ENCODE peak calls at places on chromosomes 12 and 14, in seven cellular contexts. N, L, F, Z, K, U and D are unnamed samples.

GRCh38 chr12:124153396-124153795 is 141.5 kb upstream of the RFLNA start:
- DNase-seq in N (no peak), L (no peak), F (no peak), Z (no peak), K (no peak), U (no peak), D (no peak)

GRCh38 chr14:33676135-33676566 is 274.7 kb downstream of the EGLN3 start:
- DNase-seq in N (no peak), L (peak), F (peak), Z (peak), K (no peak), U (peak), D (peak)

GRCh38 chr12:131007794-131008460 is 54.2 kb downstream of the ADGRD1 start:
- DNase-seq in N (no peak), L (no peak), F (no peak), Z (no peak), K (no peak), U (no peak), D (no peak)

GRCh38 chr14:90602088-90602687 is 205.4 kb downstream of the CALM1 start:
- DNase-seq in N (no peak), L (no peak), F (no peak), Z (no peak), K (no peak), U (no peak), D (no peak)

GRCh38 chr14:77869350-77869749 is 69.4 kb downstream of the ADCK1 start:
- DNase-seq in N (no peak), L (no peak), F (no peak), Z (no peak), K (no peak), U (no peak), D (no peak)

GRCh38 chr12:52215587-52216031 is 17.4 kb upstream of the KRT7 start:
- DNase-seq in N (no peak), L (no peak), F (peak), Z (peak), K (no peak), U (no peak), D (no peak)

GRCh38 chr12:91985002-91985767 is 160.5 kb downstream of the BTG1 start:
- DNase-seq in N (no peak), L (no peak), F (no peak), Z (peak), K (no peak), U (no peak), D (no peak)

GRCh38 chr12:96427269-96427729 is 27.1 kb upstream of the CDK17 start:
- DNase-seq in N (no peak), L (no peak), F (peak), Z (peak), K (no peak), U (peak), D (no peak)

GRCh38 chr14:96053600-96054381 is 14.6 kb downstream of the C14orf132 start:
- DNase-seq in N (no peak), L (no peak), F (no peak), Z (peak), K (no peak), U (no peak), D (no peak)

GRCh38 chr12:120369476-120370342 is 745 bp upstream of the MSI1 start:
- DNase-seq in N (no peak), L (no peak), F (no peak), Z (no peak), K (no peak), U (no peak), D (no peak)

GRCh38 chr14:62015248-62015647 is 253.0 kb downstream of the SNAPC1 start:
- DNase-seq in N (no peak), L (no peak), F (no peak), Z (no peak), K (no peak), U (no peak), D (no peak)

GRCh38 chr14:60653388-60653690 is 4.1 kb upstream of the SIX1 start:
- DNase-seq in N (no peak), L (no peak), F (no peak), Z (no peak), K (no peak), U (no peak), D (no peak)

GRCh38 chr14:91744068-91744480 is 12.2 kb upstream of the CATSPERB start:
- DNase-seq in N (no peak), L (no peak), F (peak), Z (no peak), K (no peak), U (no peak), D (no peak)

GRCh38 chr14:79480212-79480611 is 731.1 kb downstream of the DIO2 start:
- DNase-seq in N (no peak), L (no peak), F (no peak), Z (peak), K (no peak), U (no peak), D (no peak)

GRCh38 chr12:71607494-71608330 is 55.9 kb downstream of the ZFC3H1 start:
- DNase-seq in N (no peak), L (no peak), F (no peak), Z (no peak), K (no peak), U (no peak), D (no peak)

GRCh38 chr12:14454098-14454907 is 88.8 kb downstream of the ATF7IP start:
- DNase-seq in N (no peak), L (peak), F (peak), Z (peak), K (no peak), U (no peak), D (no peak)

GRCh38 chr12:4894019-4894418 is 15.7 kb upstream of the KCNA1 start:
- DNase-seq in N (no peak), L (no peak), F (no peak), Z (no peak), K (no peak), U (no peak), D (no peak)
- TF ChIP-seq CTCF in N (no peak), L (no peak), F (no peak), Z (no peak), K (no peak), U (no peak), D (no peak)

GRCh38 chr12:42234970-42235369 is 3.1 kb downstream of the YAF2 start:
- DNase-seq in N (no peak), L (no peak), F (no peak), Z (no peak), K (no peak), U (no peak), D (no peak)
- H3K4me3 ChIP-seq in N (no peak), L (no peak), F (no peak), Z (no peak), K (no peak), U (peak), D (no peak)

GRCh38 chr14:87748558-87748957 is 244.4 kb downstream of the GALC start:
- DNase-seq in N (no peak), L (no peak), F (no peak), Z (no peak), K (no peak), U (no peak), D (no peak)

DNA sequence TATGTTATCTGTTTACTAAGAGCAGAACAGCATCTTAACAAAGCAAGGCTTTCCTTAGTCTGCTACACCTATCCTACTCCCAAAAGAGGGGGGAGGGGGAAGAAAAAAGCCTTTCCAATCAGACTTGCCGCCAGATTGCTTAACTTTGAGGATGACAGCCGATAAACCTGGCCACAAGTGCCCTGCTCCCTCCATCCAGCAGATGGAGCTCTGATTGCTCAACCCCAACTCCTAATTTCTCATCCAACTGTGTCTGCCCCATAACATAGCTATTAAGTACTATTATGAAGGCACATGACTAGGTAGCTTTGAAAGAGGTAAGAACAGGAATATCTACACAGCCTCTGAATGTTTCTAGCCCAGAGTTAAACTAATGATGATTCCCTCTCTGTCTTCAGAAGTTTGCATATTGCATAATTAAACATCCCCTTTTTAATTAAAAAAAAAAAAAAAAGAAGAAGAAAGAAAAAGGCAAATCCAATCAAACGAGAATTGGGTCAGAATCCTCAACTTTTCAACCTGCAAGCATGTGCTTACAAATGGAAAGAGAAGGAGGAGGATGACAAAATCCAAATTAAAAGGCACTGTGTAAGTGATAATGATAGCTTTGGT is 247.4 kb downstream of the GALC start:
- DNase-seq in N (no peak), L (peak), F (peak), Z (peak), K (no peak), U (no peak), D (peak)
- TF ChIP-seq CTCF in N (peak), L (peak), F (peak), Z (peak), K (peak), U (peak), D (peak)

GRCh38 chr14:102141797-102142196 is 2.1 kb downstream of the WDR20 start:
- DNase-seq in N (no peak), L (no peak), F (no peak), Z (no peak), K (no peak), U (no peak), D (no peak)
- H3K4me3 ChIP-seq in N (no peak), L (no peak), F (no peak), Z (no peak), K (no peak), U (peak), D (no peak)

GRCh38 chr12:113418213-113418879 is 3.8 kb upstream of the SDSL start:
- DNase-seq in N (no peak), L (no peak), F (no peak), Z (no peak), K (no peak), U (no peak), D (no peak)

GRCh38 chr12:113420996-113421595 is 1.1 kb upstream of the SDSL start:
- DNase-seq in N (no peak), L (no peak), F (no peak), Z (no peak), K (no peak), U (no peak), D (no peak)

GRCh38 chr12:113414519-113415038 is 7.6 kb upstream of the SDSL start:
- DNase-seq in N (no peak), L (no peak), F (no peak), Z (no peak), K (no peak), U (no peak), D (no peak)

GRCh38 chr12:113413488-113413939 is 8.7 kb upstream of the SDSL start:
- DNase-seq in N (no peak), L (no peak), F (no peak), Z (no peak), K (no peak), U (no peak), D (no peak)

GRCh38 chr12:113416091-113416754 is 6.0 kb upstream of the SDSL start:
- DNase-seq in N (no peak), L (no peak), F (no peak), Z (no peak), K (no peak), U (no peak), D (no peak)
- TF ChIP-seq CTCF in N (no peak), L (no peak), F (no peak), Z (no peak), K (no peak), U (no peak), D (no peak)

GRCh38 chr12:27555928-27556778 is 32.1 kb downstream of the PPFIBP1 start:
- DNase-seq in N (no peak), L (peak), F (no peak), Z (peak), K (no peak), U (no peak), D (no peak)

GRCh38 chr12:27554421-27555186 is 30.6 kb downstream of the PPFIBP1 start:
- DNase-seq in N (no peak), L (no peak), F (no peak), Z (peak), K (no peak), U (peak), D (no peak)

GRCh38 chr12:27552886-27553560 is 29.0 kb downstream of the PPFIBP1 start:
- DNase-seq in N (no peak), L (peak), F (no peak), Z (peak), K (no peak), U (no peak), D (no peak)

GRCh38 chr12:27554003-27554402 is 30.0 kb downstream of the PPFIBP1 start:
- DNase-seq in N (no peak), L (no peak), F (no peak), Z (no peak), K (no peak), U (no peak), D (no peak)

GRCh38 chr12:27555316-27555715 is 31.3 kb downstream of the PPFIBP1 start:
- DNase-seq in N (no peak), L (no peak), F (no peak), Z (no peak), K (no peak), U (no peak), D (no peak)
- H3K4me3 ChIP-seq in N (no peak), L (no peak), F (no peak), Z (no peak), K (no peak), U (peak), D (no peak)

GRCh38 chr12:38161123-38162000 is 155.2 kb upstream of the ALG10B start:
- DNase-seq in N (no peak), L (no peak), F (no peak), Z (no peak), K (no peak), U (no peak), D (no peak)

GRCh38 chr12:38158428-38159091 is 158.0 kb upstream of the ALG10B start:
- DNase-seq in N (no peak), L (no peak), F (no peak), Z (no peak), K (no peak), U (no peak), D (no peak)

GRCh38 chr12:38160318-38161122 is 156.1 kb upstream of the ALG10B start:
- DNase-seq in N (no peak), L (no peak), F (no peak), Z (no peak), K (no peak), U (no peak), D (no peak)

GRCh38 chr12:38159092-38159551 is 157.5 kb upstream of the ALG10B start:
- DNase-seq in N (no peak), L (no peak), F (no peak), Z (no peak), K (no peak), U (no peak), D (peak)

DNA sequence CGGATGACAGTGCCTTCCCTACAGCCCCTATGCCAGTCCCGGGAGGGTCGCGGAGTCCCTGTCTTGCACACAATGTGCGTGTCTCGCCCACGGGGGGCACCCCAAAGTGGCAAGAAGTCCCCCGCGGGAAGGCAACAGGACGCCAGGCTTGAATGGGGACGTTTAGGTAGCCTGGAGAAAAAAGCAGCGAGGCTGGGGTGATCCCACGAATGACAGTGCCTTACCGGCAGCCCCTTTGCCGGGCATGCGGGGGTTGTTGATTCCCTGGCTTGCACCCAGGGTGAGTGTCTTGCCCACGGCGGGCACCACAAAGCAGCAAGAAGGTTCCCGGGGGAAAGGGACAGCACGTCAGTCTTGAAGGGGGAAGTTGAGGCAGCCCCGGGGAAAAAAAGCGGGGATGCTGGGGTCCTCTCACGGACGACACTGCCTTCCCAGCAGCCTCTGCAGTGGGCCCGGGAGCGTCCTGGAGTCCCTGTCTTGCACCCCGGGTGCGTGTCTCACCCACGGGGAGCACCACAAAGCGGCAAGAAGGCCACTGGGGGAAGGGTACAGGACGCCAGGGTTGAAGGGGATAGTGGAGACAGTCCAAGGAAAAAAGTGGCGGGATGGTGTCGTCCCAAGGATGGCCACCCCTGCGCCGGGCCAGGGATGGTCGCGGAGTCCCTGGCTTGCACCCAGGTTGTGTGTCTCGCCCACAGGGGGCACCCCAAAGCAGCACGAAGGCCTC is 156.8 kb upstream of the ALG10B start:
- DNase-seq in N (no peak), L (no peak), F (no peak), Z (no peak), K (no peak), U (no peak), D (no peak)
- TF ChIP-seq CTCF in N (no peak), L (no peak), F (no peak), Z (no peak), K (no peak), U (no peak), D (no peak)

GRCh38 chr14:101457936-101458535 is 103.3 kb upstream of the DIO3 start:
- DNase-seq in N (no peak), L (no peak), F (no peak), Z (no peak), K (no peak), U (no peak), D (no peak)
- H3K4me3 ChIP-seq in N (no peak), L (no peak), F (no peak), Z (no peak), K (no peak), U (no peak), D (no peak)

GRCh38 chr14:99899578-99900178 is 106.5 kb downstream of the EML1 start:
- DNase-seq in N (no peak), L (peak), F (peak), Z (no peak), K (no peak), U (no peak), D (no peak)
- TF ChIP-seq CTCF in N (peak), L (peak), F (peak), Z (peak), K (peak), U (peak), D (peak)